ENCODE peak calls at places on chromosomes 11 and 22, in four cellular contexts. One of them, this sample, is unnamed.

GRCh38 chr22:40036591-40037225 is 42.0 kb downstream of the FAM83F start:
- DNase-seq in brain microvascular endothelial cell: peak
- DNase-seq in AG09309: peak
- DNase-seq in AG04450: peak
- DNase-seq in this sample: no peak

GRCh38 chr22:44245438-44245837 is 64.7 kb downstream of the PARVG start:
- DNase-seq in brain microvascular endothelial cell: no peak
- DNase-seq in AG09309: no peak
- DNase-seq in AG04450: no peak
- DNase-seq in this sample: no peak

GRCh38 chr11:134139873-134140331 is 71.0 kb downstream of the JAM3 start:
- DNase-seq in AG04450: peak
- DNase-seq in AG09309: peak
- DNase-seq in brain microvascular endothelial cell: peak
- DNase-seq in this sample: peak

GRCh38 chr11:114426280-114426679 is 13.0 kb upstream of the REXO2 start:
- DNase-seq in AG04450: no peak
- DNase-seq in AG09309: no peak
- DNase-seq in brain microvascular endothelial cell: no peak
- DNase-seq in this sample: no peak

GRCh38 chr11:65488273-65489058 is 10.4 kb upstream of the MALAT1 start:
- DNase-seq in AG04450: no peak
- DNase-seq in AG09309: no peak
- DNase-seq in brain microvascular endothelial cell: peak
- DNase-seq in this sample: no peak

GRCh38 chr11:44726278-44727113 is at the start of gene TSPAN18:
- DNase-seq in AG09309: no peak
- DNase-seq in brain microvascular endothelial cell: no peak
- DNase-seq in AG04450: no peak
- DNase-seq in this sample: no peak

GRCh38 chr11:114293201-114293711 is 2.9 kb upstream of the NNMT start:
- DNase-seq in AG09309: no peak
- DNase-seq in brain microvascular endothelial cell: no peak
- DNase-seq in AG04450: no peak
- DNase-seq in this sample: no peak

GRCh38 chr11:17117262-17117661 is 39.8 kb upstream of the RPS13 start:
- DNase-seq in brain microvascular endothelial cell: no peak
- DNase-seq in AG09309: no peak
- DNase-seq in AG04450: no peak
- DNase-seq in this sample: no peak

GRCh38 chr22:36391648-36392047 is 3.9 kb upstream of the MYH9 start:
- DNase-seq in AG04450: no peak
- DNase-seq in AG09309: no peak
- DNase-seq in brain microvascular endothelial cell: no peak
- DNase-seq in this sample: no peak

GRCh38 chr11:57641011-57641410 is 8.7 kb downstream of the YPEL4 start:
- DNase-seq in AG04450: no peak
- DNase-seq in brain microvascular endothelial cell: peak
- DNase-seq in AG09309: no peak
- DNase-seq in this sample: no peak

GRCh38 chr11:71447791-71448256 is 369 bp downstream of the DHCR7 start:
- DNase-seq in brain microvascular endothelial cell: no peak
- DNase-seq in AG09309: no peak
- DNase-seq in AG04450: no peak
- DNase-seq in this sample: no peak

GRCh38 chr11:34792814-34793241 is 123.4 kb downstream of the APIP start:
- DNase-seq in AG04450: no peak
- DNase-seq in AG09309: no peak
- DNase-seq in brain microvascular endothelial cell: no peak
- DNase-seq in this sample: no peak

GRCh38 chr11:130070829-130071205 is 1.1 kb downstream of the APLP2 start:
- DNase-seq in AG09309: no peak
- DNase-seq in brain microvascular endothelial cell: no peak
- DNase-seq in AG04450: no peak
- DNase-seq in this sample: no peak

GRCh38 chr11:79417069-79417920 is 23.5 kb downstream of the TENM4 start:
- DNase-seq in brain microvascular endothelial cell: no peak
- DNase-seq in AG04450: no peak
- DNase-seq in AG09309: no peak
- DNase-seq in this sample: no peak

GRCh38 chr11:33932721-33933120 is 40.8 kb upstream of the LMO2 start:
- DNase-seq in AG09309: no peak
- DNase-seq in AG04450: no peak
- DNase-seq in brain microvascular endothelial cell: no peak
- DNase-seq in this sample: no peak

GRCh38 chr22:38900677-38901076 is 28.7 kb upstream of the CBX6 start:
- DNase-seq in AG09309: no peak
- DNase-seq in brain microvascular endothelial cell: no peak
- DNase-seq in AG04450: no peak
- DNase-seq in this sample: no peak

GRCh38 chr11:46294365-46295309 is 17.2 kb downstream of the CREB3L1 start:
- DNase-seq in brain microvascular endothelial cell: peak
- DNase-seq in AG09309: peak
- DNase-seq in AG04450: peak
- DNase-seq in this sample: peak

GRCh38 chr11:118211006-118211405 is 13.8 kb downstream of the JAML start:
- DNase-seq in AG04450: no peak
- DNase-seq in brain microvascular endothelial cell: peak
- DNase-seq in AG09309: no peak
- DNase-seq in this sample: no peak

GRCh38 chr11:64358536-64358906 is 441 bp upstream of the RPS6KA4 start:
- DNase-seq in AG09309: no peak
- DNase-seq in brain microvascular endothelial cell: no peak
- DNase-seq in AG04450: no peak
- DNase-seq in this sample: no peak

GRCh38 chr22:24207264-24208011 is 26.2 kb downstream of the SUSD2 start:
- DNase-seq in brain microvascular endothelial cell: no peak
- DNase-seq in AG09309: no peak
- DNase-seq in AG04450: no peak
- DNase-seq in this sample: no peak

GRCh38 chr22:34281738-34282137 is 361.5 kb upstream of the LARGE1 start:
- DNase-seq in AG04450: no peak
- DNase-seq in AG09309: no peak
- DNase-seq in brain microvascular endothelial cell: no peak
- DNase-seq in this sample: no peak

GRCh38 chr22:47355388-47355725 is 592.9 kb downstream of the TBC1D22A start:
- DNase-seq in brain microvascular endothelial cell: no peak
- DNase-seq in AG04450: no peak
- DNase-seq in AG09309: no peak
- DNase-seq in this sample: no peak

GRCh38 chr11:44681698-44682097 is 45.1 kb upstream of the TSPAN18 start:
- DNase-seq in brain microvascular endothelial cell: peak
- DNase-seq in AG09309: no peak
- DNase-seq in AG04450: peak
- DNase-seq in this sample: no peak

GRCh38 chr11:2988996-2989395 is 3.1 kb downstream of the NAP1L4 start:
- DNase-seq in brain microvascular endothelial cell: no peak
- DNase-seq in AG04450: no peak
- DNase-seq in AG09309: no peak
- DNase-seq in this sample: no peak

GRCh38 chr11:2990617-2991476 is 1.3 kb downstream of the NAP1L4 start:
- DNase-seq in brain microvascular endothelial cell: no peak
- DNase-seq in AG04450: no peak
- DNase-seq in AG09309: no peak
- DNase-seq in this sample: no peak

GRCh38 chr11:2988361-2988762 is 3.8 kb downstream of the NAP1L4 start:
- DNase-seq in brain microvascular endothelial cell: no peak
- DNase-seq in AG09309: no peak
- DNase-seq in AG04450: no peak
- DNase-seq in this sample: no peak

GRCh38 chr11:2987881-2988280 is 4.2 kb downstream of the NAP1L4 start:
- DNase-seq in AG09309: no peak
- DNase-seq in brain microvascular endothelial cell: no peak
- DNase-seq in AG04450: no peak
- DNase-seq in this sample: no peak

DNA sequence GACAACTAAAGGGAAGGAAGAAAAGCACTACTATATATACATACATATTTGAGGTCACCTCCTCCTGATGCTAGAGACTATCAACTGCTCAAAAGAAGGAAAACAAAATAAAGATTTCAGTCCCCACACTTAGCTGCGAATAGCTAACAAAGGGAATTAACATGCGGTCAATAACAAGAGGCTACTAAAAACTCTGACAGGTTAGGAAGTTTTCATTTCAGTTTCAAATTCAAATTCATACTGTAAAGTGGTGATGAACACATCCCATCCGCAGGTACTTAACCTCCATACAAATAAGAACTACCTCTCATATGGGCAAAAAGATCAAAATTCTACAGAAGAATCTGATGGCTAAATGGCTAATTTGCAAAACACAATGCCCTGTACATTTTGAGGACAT is 2.6 kb downstream of the NAP1L4 start:
- DNase-seq in AG09309: no peak
- DNase-seq in AG04450: no peak
- DNase-seq in brain microvascular endothelial cell: no peak
- DNase-seq in this sample: no peak
- H3K4me3 ChIP-seq in AG09309: no peak
- H3K4me3 ChIP-seq in AG04450: peak
- H3K4me3 ChIP-seq in brain microvascular endothelial cell: peak
- H3K4me3 ChIP-seq in this sample: peak

GRCh38 chr11:61488651-61489291 is 19.8 kb upstream of the LRRC10B start:
- DNase-seq in AG04450: no peak
- DNase-seq in brain microvascular endothelial cell: peak
- DNase-seq in AG09309: no peak
- DNase-seq in this sample: no peak
- H3K4me3 ChIP-seq in AG04450: no peak
- H3K4me3 ChIP-seq in brain microvascular endothelial cell: no peak
- H3K4me3 ChIP-seq in AG09309: no peak
- H3K4me3 ChIP-seq in this sample: no peak

GRCh38 chr22:45977551-45978274 is 751 bp upstream of the WNT7B start:
- DNase-seq in brain microvascular endothelial cell: no peak
- DNase-seq in AG04450: no peak
- DNase-seq in AG09309: no peak
- DNase-seq in this sample: no peak

GRCh38 chr22:45974498-45974897 is 2.5 kb downstream of the WNT7B start:
- DNase-seq in brain microvascular endothelial cell: no peak
- DNase-seq in AG04450: no peak
- DNase-seq in AG09309: no peak
- DNase-seq in this sample: no peak

GRCh38 chr22:45976351-45977002 is 485 bp downstream of the WNT7B start:
- DNase-seq in AG09309: no peak
- DNase-seq in AG04450: no peak
- DNase-seq in brain microvascular endothelial cell: no peak
- DNase-seq in this sample: no peak

GRCh38 chr22:45977003-45977395 is at the start of gene WNT7B:
- DNase-seq in AG09309: no peak
- DNase-seq in AG04450: no peak
- DNase-seq in brain microvascular endothelial cell: no peak
- DNase-seq in this sample: no peak

GRCh38 chr22:45975266-45976161 is 1.4 kb downstream of the WNT7B start:
- DNase-seq in AG09309: no peak
- DNase-seq in brain microvascular endothelial cell: no peak
- DNase-seq in AG04450: no peak
- DNase-seq in this sample: no peak
- H3K4me3 ChIP-seq in AG09309: no peak
- H3K4me3 ChIP-seq in brain microvascular endothelial cell: no peak
- H3K4me3 ChIP-seq in AG04450: peak
- H3K4me3 ChIP-seq in this sample: no peak

GRCh38 chr22:17563936-17564391 is 666 bp downstream of the SLC25A18 start:
- DNase-seq in AG04450: no peak
- DNase-seq in brain microvascular endothelial cell: no peak
- DNase-seq in AG09309: no peak
- DNase-seq in this sample: peak
- H3K4me3 ChIP-seq in AG04450: no peak
- H3K4me3 ChIP-seq in brain microvascular endothelial cell: no peak
- H3K4me3 ChIP-seq in AG09309: no peak
- H3K4me3 ChIP-seq in this sample: no peak

DNA sequence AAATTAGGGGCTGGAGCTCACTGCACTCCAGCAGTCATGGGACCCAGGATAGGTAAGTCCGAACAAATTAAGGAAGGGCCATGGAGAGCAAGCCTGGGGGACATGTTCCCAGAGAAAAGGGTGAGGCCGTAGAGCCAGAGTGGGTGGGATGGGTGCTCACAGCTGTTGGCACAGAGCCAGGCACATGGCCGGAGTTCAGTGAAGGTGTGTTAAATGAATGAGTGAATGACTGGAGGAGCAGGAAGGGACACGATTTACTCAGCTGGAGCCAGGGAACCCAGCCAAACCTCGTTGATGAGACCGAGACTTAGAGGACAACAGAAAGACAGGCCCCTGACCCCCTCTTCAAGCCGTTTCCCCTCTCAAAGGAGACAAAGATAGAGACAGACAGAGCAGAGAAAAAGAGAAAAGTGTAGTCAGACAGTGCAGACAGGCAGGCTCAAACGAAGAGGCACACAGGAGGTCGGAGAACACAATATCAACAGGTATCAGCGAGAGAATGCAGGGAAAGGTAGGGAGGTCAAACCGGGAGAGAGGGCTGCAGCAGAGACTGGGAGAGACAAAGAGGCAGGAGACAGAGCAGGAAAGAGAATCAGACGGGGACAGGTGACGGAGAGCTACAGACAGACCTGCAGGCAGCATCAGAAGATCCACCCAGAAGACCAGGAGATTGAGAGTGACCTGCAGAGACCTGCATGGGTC is 590 bp downstream of the SLCO2B1 start:
- DNase-seq in AG04450: no peak
- DNase-seq in brain microvascular endothelial cell: no peak
- DNase-seq in AG09309: no peak
- DNase-seq in this sample: no peak
- H3K4me3 ChIP-seq in AG04450: no peak
- H3K4me3 ChIP-seq in brain microvascular endothelial cell: no peak
- H3K4me3 ChIP-seq in AG09309: no peak
- H3K4me3 ChIP-seq in this sample: no peak

GRCh38 chr11:121131656-121132055 is 30.6 kb downstream of the TECTA start:
- DNase-seq in AG09309: no peak
- DNase-seq in AG04450: no peak
- DNase-seq in brain microvascular endothelial cell: no peak
- DNase-seq in this sample: no peak

GRCh38 chr11:121123670-121124069 is 22.6 kb downstream of the TECTA start:
- DNase-seq in brain microvascular endothelial cell: no peak
- DNase-seq in AG04450: no peak
- DNase-seq in AG09309: no peak
- DNase-seq in this sample: no peak

GRCh38 chr11:121132211-121132976 is 31.4 kb downstream of the TECTA start:
- DNase-seq in AG09309: no peak
- DNase-seq in AG04450: no peak
- DNase-seq in brain microvascular endothelial cell: no peak
- DNase-seq in this sample: no peak

GRCh38 chr11:121129362-121130340 is 28.6 kb downstream of the TECTA start:
- DNase-seq in brain microvascular endothelial cell: no peak
- DNase-seq in AG04450: no peak
- DNase-seq in AG09309: no peak
- DNase-seq in this sample: no peak

DNA sequence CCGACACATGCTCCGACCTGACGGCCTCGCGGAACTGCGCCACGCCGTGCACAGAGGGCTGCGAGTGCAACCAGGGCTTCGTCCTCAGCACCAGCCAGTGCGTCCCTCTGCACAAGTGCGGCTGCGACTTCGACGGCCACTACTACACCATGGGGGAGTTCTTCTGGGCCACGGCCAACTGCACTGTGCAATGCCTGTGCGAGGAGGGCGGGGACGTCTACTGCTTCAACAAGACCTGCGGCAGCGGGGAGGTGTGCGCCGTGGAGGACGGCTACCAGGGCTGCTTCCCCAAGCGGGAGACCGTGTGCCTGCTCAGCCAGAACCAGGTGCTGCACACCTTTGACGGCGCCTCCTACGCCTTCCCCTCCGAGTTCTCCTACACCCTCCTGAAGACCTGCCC is 26.8 kb downstream of the TECTA start:
- DNase-seq in AG04450: no peak
- DNase-seq in AG09309: no peak
- DNase-seq in brain microvascular endothelial cell: no peak
- DNase-seq in this sample: no peak
- H3K4me3 ChIP-seq in AG04450: no peak
- H3K4me3 ChIP-seq in AG09309: no peak
- H3K4me3 ChIP-seq in brain microvascular endothelial cell: no peak
- H3K4me3 ChIP-seq in this sample: no peak

This sample was measured in skeletal muscle cell.